ENCODE peak calls at places on chromosome 4, in eight cellular contexts. J is MM.1S; F is effector CD4-positive, alpha-beta T cell; U is uterus; O is GM13976; G is H4; I is MV-4-11; L is pancreas. B is an unnamed sample.

GRCh38 chr4:108060164-108060563 is 70.5 kb downstream of the HADH start:
- DNase-seq in J (no peak), F (no peak), U (no peak), O (no peak), G (peak), I (no peak), L (no peak), B (no peak)

GRCh38 chr4:38101563-38101962 is 141.4 kb downstream of the PTTG2 start:
- DNase-seq in J (no peak), F (no peak), U (no peak), O (no peak), G (no peak), I (no peak), L (no peak), B (no peak)

GRCh38 chr4:15894923-15895411 is 43.6 kb downstream of the FGFBP1 start:
- DNase-seq in J (no peak), F (no peak), U (no peak), O (no peak), G (no peak), I (peak), L (no peak), B (no peak)

GRCh38 chr4:1786544-1787362 is 6.3 kb upstream of the FGFR3 start:
- DNase-seq in J (no peak), F (no peak), U (no peak), O (no peak), G (no peak), I (no peak), L (no peak), B (no peak)

GRCh38 chr4:123345132-123345923 is 51.3 kb upstream of the SPRY1 start:
- DNase-seq in J (peak), F (no peak), U (no peak), O (no peak), G (no peak), I (no peak), L (no peak), B (no peak)

GRCh38 chr4:147780137-147780777 is 48.4 kb downstream of the ARHGAP10 start:
- DNase-seq in J (peak), F (no peak), U (no peak), O (no peak), G (no peak), I (peak), L (no peak), B (no peak)

GRCh38 chr4:169185133-169185956 is 85.4 kb downstream of the SH3RF1 start:
- DNase-seq in J (no peak), F (no peak), U (no peak), O (no peak), G (no peak), I (no peak), L (no peak), B (no peak)

GRCh38 chr4:72341432-72341820 is 227.6 kb downstream of the ADAMTS3 start:
- DNase-seq in J (no peak), F (no peak), U (no peak), O (no peak), G (no peak), I (no peak), L (no peak), B (no peak)

GRCh38 chr4:85774489-85774888 is 299.5 kb downstream of the ARHGAP24 start:
- DNase-seq in J (no peak), F (no peak), U (no peak), O (no peak), G (no peak), I (no peak), L (no peak), B (no peak)

B was measured in T-helper 22 cell.